ENCODE peak calls at places on chromosome 12, in six cellular contexts. E is tibial artery, X is heart left ventricle, J is endothelial cell of umbilical vein, I is pancreas, S is fibroblast of lung. G is an unnamed sample.
A peak's percentile ranks its signal among the peaks of the same experiment; 100 is the strongest.

GRCh38 chr12:49538740-49539403 is at the start of gene KCNH3:
- DNase-seq in E (peak; percentile 78), S (peak; percentile 57), J (peak; percentile 29), I (peak; percentile 89), X (peak; percentile 85), G (peak; percentile 89)

GRCh38 chr12:120554658-120555057 is 20.5 kb downstream of the RNF10 start:
- DNase-seq in J (no peak), X (peak; percentile 69), S (no peak), I (no peak), E (no peak), G (no peak)

GRCh38 chr12:58310368-58310767 is 369.0 kb downstream of the ATP23 start:
- DNase-seq in E (no peak), S (peak; percentile 80), I (no peak), J (no peak), X (no peak), G (no peak)

GRCh38 chr12:90902596-90902995 is 52.4 kb downstream of the CCER1 start:
- DNase-seq in I (no peak), X (no peak), J (no peak), E (no peak), S (no peak), G (no peak)

GRCh38 chr12:95204141-95204866 is 13.0 kb downstream of the FGD6 start:
- DNase-seq in S (peak; percentile 95), I (peak; percentile 52), X (no peak), J (peak; percentile 85), E (no peak), G (peak; percentile 48)

GRCh38 chr12:49232940-49233841 is 31.7 kb upstream of the TUBA1C start:
- DNase-seq in X (peak; percentile 82), S (peak; percentile 73), E (peak; percentile 40), J (peak; percentile 71), I (peak; percentile 35), G (peak; percentile 33)

GRCh38 chr12:115820661-115821060 is 456.8 kb downstream of the MED13L start:
- DNase-seq in I (no peak), J (no peak), X (no peak), S (no peak), E (no peak), G (no peak)

GRCh38 chr12:123757555-123757954 is 4.5 kb upstream of the DNAH10 start:
- DNase-seq in X (no peak), I (no peak), J (no peak), E (peak; percentile 91), S (peak; percentile 5), G (no peak)

GRCh38 chr12:107014050-107014449 is 27.1 kb upstream of the MTERF2 start:
- DNase-seq in S (no peak), I (peak; percentile 54), X (no peak), J (no peak), E (no peak), G (peak; percentile 62)

GRCh38 chr12:121568971-121569808 is 11.6 kb downstream of the KDM2B start:
- DNase-seq in I (no peak), E (peak; percentile 41), X (peak; percentile 65), J (no peak), S (no peak), G (no peak)

GRCh38 chr12:127393896-127394295 is 873.1 kb upstream of the TMEM132C start:
- DNase-seq in S (peak; percentile 91), J (no peak), E (no peak), I (no peak), X (no peak), G (no peak)

GRCh38 chr12:123907726-123908476 is 64.7 kb downstream of the CCDC92 start:
- DNase-seq in E (no peak), S (no peak), I (no peak), X (no peak), J (no peak), G (peak; percentile 25)

GRCh38 chr12:88733003-88733402 is 152.7 kb upstream of the KITLG start:
- DNase-seq in J (no peak), S (no peak), I (no peak), E (no peak), X (no peak), G (no peak)

GRCh38 chr12:126608607-126609175 is 1543.5 kb downstream of the AACS start:
- DNase-seq in I (no peak), E (no peak), J (no peak), X (no peak), S (peak; percentile 4), G (no peak)

GRCh38 chr12:60263146-60263545 is 667.3 kb downstream of the SLC16A7 start:
- DNase-seq in E (no peak), J (no peak), X (no peak), I (no peak), S (peak; percentile 23), G (no peak)

GRCh38 chr12:15856097-15856982 is 25.8 kb upstream of the STRAP start:
- DNase-seq in E (peak; percentile 36), J (peak; percentile 82), X (no peak), S (peak; percentile 50), I (peak; percentile 30), G (peak; percentile 78)

GRCh38 chr12:1877169-1877878 is 41.1 kb downstream of the CACNA2D4 start:
- DNase-seq in J (no peak), I (no peak), X (no peak), E (no peak), S (no peak), G (no peak)

GRCh38 chr12:133217219-133217618 is 18.5 kb downstream of the ANHX start:
- DNase-seq in J (no peak), S (no peak), E (no peak), X (no peak), I (no peak), G (no peak)
- H3K9me3 ChIP-seq in J (no peaks in the 10 kb centered on the region), S (no peaks in the 10 kb centered on the region), E (peaks cover 83% of the 10 kb centered on the region), X (peaks cover 43% of the 10 kb centered on the region), I (no peaks in the 10 kb centered on the region), G (no peaks in the 10 kb centered on the region)

GRCh38 chr12:75641031-75641780 is 129.8 kb upstream of the KRR1 start:
- DNase-seq in J (no peak), X (no peak), I (no peak), S (peak; percentile 99), E (no peak), G (no peak)
- H3K27ac ChIP-seq in J (no peak overlapping the region), X (no peak overlapping the region), I (no peak overlapping the region), S (peak overlapping the region; percentile 66), E (no peak overlapping the region), G (no peak overlapping the region)

DNA sequence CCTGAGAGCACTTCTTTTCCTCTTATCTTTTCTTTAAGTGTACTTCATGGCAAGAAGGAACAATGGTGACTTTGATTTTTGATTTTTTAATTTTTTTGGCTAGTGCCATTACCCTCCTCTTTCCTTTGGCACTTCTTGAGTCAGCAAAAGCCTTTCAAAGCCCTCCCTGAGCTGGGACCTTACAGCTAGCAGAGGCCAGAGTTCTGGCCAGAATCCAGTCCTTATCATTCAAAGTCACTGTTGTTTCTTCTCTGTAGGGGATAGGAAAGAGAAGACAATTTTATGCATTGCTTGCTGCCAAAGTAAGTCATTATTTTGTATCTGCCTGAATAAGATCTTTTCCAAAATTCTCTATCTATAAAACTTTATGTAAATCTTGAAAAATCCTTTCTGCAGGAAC is 419.8 kb upstream of the PRICKLE1 start:
- DNase-seq in X (no peak), E (no peak), J (peak; percentile 62), I (no peak), S (peak; percentile 41), G (no peak)
- H3K9me3 ChIP-seq in X (no peaks in the 10 kb centered on the region), E (no peaks in the 10 kb centered on the region), J (no peaks in the 10 kb centered on the region), I (no peaks in the 10 kb centered on the region), S (no peaks in the 10 kb centered on the region), G (no peaks in the 10 kb centered on the region)

GRCh38 chr12:132719954-132720324 is 9.3 kb downstream of the PGAM5 start:
- DNase-seq in E (no peak), S (no peak), I (no peak), J (no peak), X (no peak), G (no peak)

GRCh38 chr12:132717011-132717410 is 6.4 kb downstream of the PGAM5 start:
- DNase-seq in I (no peak), X (no peak), E (no peak), S (no peak), J (no peak), G (no peak)

GRCh38 chr12:132717531-132718387 is 7.1 kb downstream of the PGAM5 start:
- DNase-seq in I (no peak), S (no peak), J (no peak), E (no peak), X (no peak), G (no peak)

GRCh38 chr12:132719141-132719953 is 8.7 kb downstream of the PGAM5 start:
- DNase-seq in X (no peak), S (no peak), E (no peak), I (no peak), J (no peak), G (no peak)

GRCh38 chr12:132718644-132719043 is 8.0 kb downstream of the PGAM5 start:
- DNase-seq in S (no peak), J (no peak), E (no peak), X (no peak), I (no peak), G (no peak)
- H3K27ac ChIP-seq in S (no peak overlapping the region), J (no peak overlapping the region), E (no peak overlapping the region), X (no peak overlapping the region), I (no peak overlapping the region), G (no peak overlapping the region)

DNA sequence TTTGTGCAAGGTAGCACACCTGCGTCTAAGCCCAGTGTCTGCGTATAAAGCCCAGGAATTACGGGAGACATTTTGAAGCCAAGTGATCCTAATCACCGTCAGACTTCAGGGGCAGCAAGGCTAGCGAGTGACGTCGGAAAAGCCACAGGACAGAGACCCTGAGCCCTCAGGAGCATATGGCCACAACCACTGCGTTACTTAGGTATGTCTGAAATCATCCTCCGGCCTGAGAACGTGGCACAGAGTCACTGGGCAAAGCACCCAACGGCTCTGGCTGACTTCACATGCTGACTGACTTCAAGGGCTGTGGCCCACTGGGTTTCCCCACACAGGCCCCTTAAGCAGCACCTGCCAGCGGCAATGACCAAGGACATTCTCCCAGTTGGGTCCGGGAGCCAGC is 71.5 kb downstream of the RIMBP2 start:
- DNase-seq in S (no peak), J (no peak), E (no peak), I (no peak), X (no peak), G (no peak)
- H3K9me3 ChIP-seq in S (no peaks in the 10 kb centered on the region), J (peaks cover 5% of the 10 kb centered on the region), E (no peaks in the 10 kb centered on the region), I (no peaks in the 10 kb centered on the region), X (no peaks in the 10 kb centered on the region), G (no peaks in the 10 kb centered on the region)

DNA sequence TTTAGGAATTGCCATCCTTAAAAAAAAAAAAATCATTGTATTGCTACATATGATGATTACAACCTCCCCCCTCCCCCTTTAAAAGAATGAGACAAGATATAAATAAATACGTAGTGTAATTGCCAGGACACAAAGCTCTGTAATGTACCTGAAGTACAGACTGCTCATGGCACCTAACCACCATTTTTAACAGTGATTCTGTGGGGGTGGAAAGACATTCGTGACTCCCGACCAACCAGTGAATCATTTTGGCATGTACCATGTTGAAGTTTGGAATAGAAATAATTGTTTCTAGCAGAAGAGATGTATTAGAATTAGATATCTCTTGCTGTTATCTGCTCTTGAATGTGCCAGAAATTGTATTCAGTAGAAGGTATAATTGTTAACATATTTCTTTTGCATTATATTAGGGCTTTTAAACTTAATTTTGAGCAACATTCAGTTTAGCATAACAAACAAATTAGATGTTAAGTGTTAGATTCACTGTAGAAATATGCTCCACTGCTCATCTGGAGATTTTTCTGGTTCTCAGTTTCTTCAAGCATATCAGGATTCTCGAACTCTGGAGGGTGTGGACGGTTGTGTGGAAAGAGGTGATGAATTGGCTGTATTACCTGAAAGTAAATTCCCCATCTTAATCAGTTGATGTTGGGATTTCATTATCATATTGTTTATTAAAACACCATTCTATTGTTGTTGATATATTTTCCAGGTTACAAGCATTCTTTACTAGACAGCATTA is 31.1 kb downstream of the FRS2 start:
- DNase-seq in X (no peak), J (no peak), E (no peak), I (no peak), S (peak; percentile 78), G (no peak)
- H3K27ac ChIP-seq in X (no peak overlapping the region), J (no peak overlapping the region), E (no peak overlapping the region), I (no peak overlapping the region), S (no peak overlapping the region), G (no peak overlapping the region)

G was measured in colonic mucosa.